ENCODE peak calls at places on chromosomes 11 and 22, in seven cellular contexts. C, J, U, S, R, V and N are unnamed samples.

GRCh38 chr11:3095712-3096361 is 38.6 kb upstream of the CARS1 start:
- DNase-seq in C (peak), J (no peak), U (peak), S (peak), R (no peak), V (no peak), N (peak)

GRCh38 chr11:85811624-85812023 is 683 bp upstream of the SYTL2 start:
- DNase-seq in C (no peak), J (no peak), U (no peak), S (no peak), R (no peak), V (no peak), N (no peak)

GRCh38 chr22:29481265-29482000 is 1.4 kb downstream of the NEFH start:
- DNase-seq in C (peak), J (no peak), U (peak), S (no peak), R (no peak), V (no peak), N (no peak)

GRCh38 chr11:37320921-37321320 is 722.9 kb upstream of the RAG2 start:
- DNase-seq in C (no peak), J (no peak), U (no peak), S (no peak), R (no peak), V (no peak), N (peak)

GRCh38 chr11:102286292-102286691 is 31.0 kb upstream of the BIRC3 start:
- DNase-seq in C (no peak), J (no peak), U (no peak), S (no peak), R (no peak), V (no peak), N (no peak)

GRCh38 chr11:100923555-100923954 is 206.1 kb downstream of the PGR start:
- DNase-seq in C (peak), J (no peak), U (no peak), S (no peak), R (no peak), V (no peak), N (peak)

GRCh38 chr22:42367980-42368378 is 64.2 kb downstream of the NFAM1 start:
- DNase-seq in C (no peak), J (no peak), U (no peak), S (peak), R (no peak), V (no peak), N (no peak)

GRCh38 chr11:27998552-27998951 is 109.4 kb downstream of the KIF18A start:
- DNase-seq in C (no peak), J (no peak), U (no peak), S (no peak), R (no peak), V (no peak), N (no peak)

GRCh38 chr11:2708757-2709281 is 9.0 kb upstream of the KCNQ1OT1 start:
- DNase-seq in C (peak), J (no peak), U (no peak), S (no peak), R (no peak), V (no peak), N (no peak)

GRCh38 chr22:36467946-36468345 is 13.5 kb downstream of the TXN2 start:
- DNase-seq in C (peak), J (no peak), U (no peak), S (no peak), R (no peak), V (peak), N (peak)

GRCh38 chr22:48594757-48595510 is 1232.7 kb downstream of the BRD1 start:
- DNase-seq in C (no peak), J (no peak), U (no peak), S (no peak), R (no peak), V (no peak), N (no peak)

GRCh38 chr11:71248656-71249055 is 3.7 kb downstream of the SHANK2 start:
- DNase-seq in C (no peak), J (no peak), U (peak), S (no peak), R (no peak), V (no peak), N (no peak)

GRCh38 chr11:60978546-60979380 is 7.3 kb downstream of the CD6 start:
- DNase-seq in C (no peak), J (no peak), U (no peak), S (no peak), R (peak), V (peak), N (no peak)

GRCh38 chr11:70099578-70100282 is 21.6 kb downstream of the ANO1 start:
- DNase-seq in C (no peak), J (no peak), U (no peak), S (no peak), R (no peak), V (no peak), N (peak)

GRCh38 chr11:64234840-64235379 is 526 bp downstream of the VEGFB start:
- DNase-seq in C (no peak), J (no peak), U (peak), S (no peak), R (no peak), V (no peak), N (no peak)

GRCh38 chr22:24807284-24807950 is 1.4 kb downstream of the SGSM1 start:
- DNase-seq in C (peak), J (no peak), U (peak), S (peak), R (no peak), V (no peak), N (no peak)

GRCh38 chr11:102312656-102313055 is 4.6 kb upstream of the BIRC3 start:
- DNase-seq in C (peak), J (no peak), U (no peak), S (no peak), R (no peak), V (no peak), N (no peak)

GRCh38 chr11:118174006-118174567 is 2.4 kb downstream of the SCN2B start:
- DNase-seq in C (no peak), J (no peak), U (no peak), S (no peak), R (no peak), V (no peak), N (no peak)

GRCh38 chr11:112290462-112290894 is 29.8 kb upstream of the PLET1 start:
- DNase-seq in C (no peak), J (no peak), U (no peak), S (no peak), R (no peak), V (no peak), N (no peak)

GRCh38 chr11:47355283-47356128 is 3.0 kb upstream of the MYBPC3 start:
- DNase-seq in C (peak), J (peak), U (peak), S (peak), R (peak), V (peak), N (peak)

GRCh38 chr22:47199949-47200272 is 437.5 kb downstream of the TBC1D22A start:
- DNase-seq in C (no peak), J (no peak), U (no peak), S (no peak), R (no peak), V (no peak), N (no peak)

GRCh38 chr22:38513063-38513462 is 7.0 kb upstream of the DDX17 start:
- DNase-seq in C (no peak), J (no peak), U (no peak), S (no peak), R (no peak), V (no peak), N (no peak)

GRCh38 chr11:7591107-7591894 is 77.5 kb downstream of the PPFIBP2 start:
- DNase-seq in C (no peak), J (no peak), U (no peak), S (no peak), R (no peak), V (no peak), N (no peak)

GRCh38 chr11:8872017-8872416 is 39.0 kb upstream of the AKIP1 start:
- DNase-seq in C (no peak), J (no peak), U (no peak), S (no peak), R (no peak), V (no peak), N (peak)

GRCh38 chr11:45158210-45158644 is 11.8 kb downstream of the PRDM11 start:
- DNase-seq in C (no peak), J (no peak), U (peak), S (no peak), R (no peak), V (peak), N (no peak)

GRCh38 chr22:20550851-20551744 is 43.7 kb downstream of the MED15 start:
- DNase-seq in C (peak), J (no peak), U (peak), S (peak), R (peak), V (no peak), N (peak)

GRCh38 chr11:18700375-18700774 is 1.8 kb downstream of the TMEM86A start:
- DNase-seq in C (no peak), J (no peak), U (no peak), S (no peak), R (no peak), V (no peak), N (no peak)

GRCh38 chr11:45232341-45233080 is 53.6 kb downstream of the SYT13 start:
- DNase-seq in C (no peak), J (no peak), U (no peak), S (no peak), R (no peak), V (no peak), N (no peak)

GRCh38 chr11:13102865-13103539 is 93.9 kb downstream of the RASSF10 start:
- DNase-seq in C (no peak), J (no peak), U (no peak), S (no peak), R (no peak), V (no peak), N (no peak)

GRCh38 chr22:50465531-50465930 is 9.3 kb downstream of the SBF1 start:
- DNase-seq in C (no peak), J (no peak), U (no peak), S (no peak), R (no peak), V (no peak), N (no peak)